ENCODE peak calls at places on chromosome 2, in six cellular contexts. W, D, R, H, N and Y are unnamed samples.

GRCh38 chr2:195212586-195212985 is 444.4 kb upstream of the SLC39A10 start:
- DNase-seq in W (no peak), D (no peak), R (no peak), H (peak), N (no peak), Y (no peak)

GRCh38 chr2:219570194-219570923 is 980 bp downstream of the OBSL1 start:
- DNase-seq in W (no peak), D (no peak), R (no peak), H (no peak), N (peak), Y (peak)

GRCh38 chr2:200483729-200484198 is 26.1 kb downstream of the KCTD18 start:
- DNase-seq in W (no peak), D (peak), R (no peak), H (no peak), N (peak), Y (no peak)

GRCh38 chr2:207341114-207341750 is 175.5 kb upstream of the KLF7 start:
- DNase-seq in W (no peak), D (no peak), R (no peak), H (no peak), N (no peak), Y (no peak)

GRCh38 chr2:196066794-196067382 is 1.7 kb downstream of the DNAH7 start:
- DNase-seq in W (peak), D (peak), R (no peak), H (no peak), N (peak), Y (peak)

GRCh38 chr2:184304006-184304405 is 294.3 kb upstream of the ZNF804A start:
- DNase-seq in W (no peak), D (no peak), R (no peak), H (no peak), N (no peak), Y (no peak)

GRCh38 chr2:108570416-108570815 is 36.1 kb downstream of the LIMS1 start:
- DNase-seq in W (no peak), D (no peak), R (no peak), H (no peak), N (no peak), Y (no peak)

GRCh38 chr2:189851174-189851826 is 67.0 kb downstream of the PMS1 start:
- DNase-seq in W (no peak), D (no peak), R (no peak), H (no peak), N (no peak), Y (no peak)